ENCODE peak calls at places on chromosomes 3 and 15, in four cellular contexts. D is body of pancreas, P is stomach, F is IMR-90. S is an unnamed sample.

GRCh38 chr15:57251941-57252340 is 124.4 kb upstream of the CGNL1 start:
- DNase-seq in F (peak), P (no peak), D (no peak), S (no peak)

GRCh38 chr3:142445816-142446254 is 2.0 kb downstream of the XRN1 start:
- DNase-seq in D (no peak), P (no peak), F (peak), S (no peak)

GRCh38 chr3:197394464-197395321 is 96.3 kb upstream of the DLG1 start:
- DNase-seq in P (peak), F (peak), D (no peak), S (peak)

GRCh38 chr15:35606345-35606744 is 60.4 kb upstream of the DPH6 start:
- DNase-seq in D (no peak), F (no peak), P (no peak), S (no peak)

GRCh38 chr3:156825795-156826143 is 384 bp upstream of the LEKR1 start:
- DNase-seq in D (no peak), F (no peak), P (no peak), S (no peak)

GRCh38 chr3:72482589-72483249 is 365.5 kb downstream of the SHQ1 start:
- DNase-seq in F (peak), D (peak), P (peak), S (peak)

GRCh38 chr15:77097921-77098320 is 27.0 kb upstream of the TSPAN3 start:
- DNase-seq in P (no peak), F (no peak), D (no peak), S (no peak)

GRCh38 chr3:58719684-58720083 is 53.1 kb upstream of the FAM3D start:
- DNase-seq in D (no peak), P (no peak), F (no peak), S (no peak)

GRCh38 chr3:133574260-133574881 is 885 bp downstream of the CDV3 start:
- DNase-seq in P (peak), D (peak), F (peak), S (no peak)

GRCh38 chr3:16151109-16151508 is 23.4 kb upstream of the GALNT15 start:
- DNase-seq in F (peak), D (peak), P (no peak), S (no peak)

GRCh38 chr3:142086581-142087090 is 62.7 kb downstream of the TFDP2 start:
- DNase-seq in F (no peak), P (no peak), D (no peak), S (no peak)

GRCh38 chr15:70775160-70775559 is 11.8 kb upstream of the UACA start:
- DNase-seq in F (peak), P (no peak), D (no peak), S (peak)

GRCh38 chr3:117495620-117496019 is 786.0 kb downstream of the TUSC7 start:
- DNase-seq in D (no peak), P (no peak), F (peak), S (no peak)

GRCh38 chr15:27576576-27576975 is 522.5 kb downstream of the OCA2 start:
- DNase-seq in P (no peak), F (no peak), D (no peak), S (no peak)

GRCh38 chr3:156681003-156681402 is 6.6 kb downstream of the TIPARP start:
- DNase-seq in P (peak), D (peak), F (peak), S (no peak)

GRCh38 chr3:52712291-52713212 is 6.6 kb downstream of the SPCS1 start:
- DNase-seq in F (no peak), P (no peak), D (no peak), S (no peak)

GRCh38 chr3:106359692-106360091 is 490.9 kb upstream of the CBLB start:
- DNase-seq in D (no peak), P (no peak), F (no peak), S (no peak)

GRCh38 chr15:66935121-66935520 is 130.3 kb upstream of the SMAD3 start:
- DNase-seq in P (no peak), D (no peak), F (no peak), S (no peak)

GRCh38 chr3:42216820-42217416 is 49.1 kb downstream of the CCK start:
- DNase-seq in D (no peak), F (peak), P (no peak), S (peak)

GRCh38 chr3:71587958-71588357 is 4.4 kb upstream of the FOXP1 start:
- DNase-seq in P (no peak), D (no peak), F (no peak), S (no peak)

GRCh38 chr3:81426826-81427565 is 334.4 kb downstream of the GBE1 start:
- DNase-seq in D (no peak), P (no peak), F (no peak), S (no peak)

GRCh38 chr3:123668906-123669305 is 84.1 kb upstream of the HACD2 start:
- DNase-seq in D (no peak), P (no peak), F (no peak), S (no peak)

GRCh38 chr3:184970186-184970585 is 158.2 kb downstream of the VPS8 start:
- DNase-seq in P (no peak), F (no peak), D (no peak), S (no peak)

GRCh38 chr3:126208618-126209256 is 28.4 kb upstream of the ALDH1L1 start:
- DNase-seq in P (peak), F (peak), D (peak), S (peak)

GRCh38 chr3:99505646-99506269 is 132.6 kb upstream of the COL8A1 start:
- DNase-seq in D (no peak), F (peak), P (no peak), S (peak)

GRCh38 chr3:128492353-128493220 is at the start of gene GATA2:
- DNase-seq in P (no peak), D (peak), F (no peak), S (no peak)

GRCh38 chr3:99640214-99640851 is 1.9 kb downstream of the COL8A1 start:
- DNase-seq in D (no peak), F (peak), P (no peak), S (no peak)

GRCh38 chr15:66702770-66703539 is 919 bp downstream of the SMAD6 start:
- DNase-seq in P (peak), F (no peak), D (peak), S (no peak)

GRCh38 chr3:60956729-60957128 is 294.5 kb downstream of the FHIT start:
- DNase-seq in F (no peak), P (no peak), D (no peak), S (no peak)

GRCh38 chr3:24137354-24137753 is 192.3 kb downstream of the NR1D2 start:
- DNase-seq in D (no peak), P (no peak), F (no peak), S (no peak)

GRCh38 chr3:16427309-16427965 is 86.1 kb downstream of the RFTN1 start:
- DNase-seq in P (no peak), D (no peak), F (peak), S (peak)

GRCh38 chr15:51751687-51752683 is 588 bp downstream of the TMOD2 start:
- DNase-seq in D (peak), F (peak), P (peak), S (peak)

GRCh38 chr15:42090375-42090774 is 4.0 kb downstream of the PLA2G4D start:
- DNase-seq in P (peak), F (no peak), D (no peak), S (no peak)

GRCh38 chr3:45462522-45463262 is 74.3 kb downstream of the LARS2 start:
- DNase-seq in D (no peak), P (no peak), F (peak), S (no peak)

GRCh38 chr15:74445816-74446763 is 12.3 kb upstream of the SEMA7A start:
- DNase-seq in D (no peak), P (no peak), F (no peak), S (no peak)

GRCh38 chr3:49654955-49655556 is 19.1 kb upstream of the APEH start:
- DNase-seq in P (peak), F (no peak), D (no peak), S (no peak)

GRCh38 chr3:54243262-54243931 is 121.0 kb downstream of the CACNA2D3 start:
- DNase-seq in D (no peak), F (no peak), P (peak), S (peak)

GRCh38 chr3:127233371-127233770 is 40.4 kb downstream of the PRR23E start:
- DNase-seq in P (no peak), D (no peak), F (no peak), S (no peak)

GRCh38 chr15:25481208-25481862 is 42.5 kb upstream of the UBE3A start:
- DNase-seq in F (no peak), D (no peak), P (no peak), S (no peak)

GRCh38 chr3:72033709-72034428 is 248.9 kb upstream of the PROK2 start:
- DNase-seq in P (no peak), D (no peak), F (no peak), S (no peak)

GRCh38 chr3:10074666-10075065 is 33.4 kb downstream of the FANCD2OS start:
- DNase-seq in F (peak), D (no peak), P (no peak), S (peak)
- TF ChIP-seq POLR2A in F (no peak), D (no peak), P (no peak), S (no peak)

DNA sequence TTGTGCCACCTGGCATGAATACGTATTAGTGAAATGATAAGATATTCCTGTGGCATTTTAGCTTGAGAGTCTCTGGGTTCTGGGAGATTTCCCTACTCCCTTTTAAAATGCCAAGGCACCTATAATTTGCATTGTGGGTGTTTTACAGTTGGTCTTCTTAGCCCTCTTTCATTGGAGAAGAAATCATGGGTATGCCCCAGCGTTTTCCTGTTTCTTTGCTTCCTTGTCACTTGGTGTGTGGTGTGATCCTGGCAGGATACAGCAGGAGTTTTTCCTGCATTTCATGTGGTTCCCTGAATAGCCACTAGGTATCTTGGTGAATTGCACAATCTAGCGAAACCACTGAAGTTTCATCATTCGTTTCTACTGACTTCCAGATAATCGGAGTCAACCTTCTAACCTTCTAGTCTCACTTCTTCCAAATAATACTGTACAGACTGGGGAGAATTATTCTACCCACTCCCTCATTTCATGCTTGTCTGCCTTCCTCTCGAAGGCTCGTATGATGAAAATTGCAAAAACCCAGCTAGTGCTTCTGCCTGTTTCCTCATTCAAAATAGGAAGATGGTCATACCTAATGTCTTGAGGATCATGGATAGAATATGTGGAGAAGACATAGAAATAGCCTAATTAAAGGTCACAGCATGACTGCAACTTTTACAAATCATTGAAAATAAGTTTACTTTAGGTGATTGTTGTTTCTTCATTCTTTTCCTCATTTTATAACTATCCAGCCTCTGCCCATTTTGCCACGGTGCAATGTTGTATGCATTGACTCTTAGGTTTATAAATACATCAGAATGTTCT is 2.7 kb downstream of the BHLHE40 start:
- DNase-seq in P (no peak), F (peak), D (peak), S (no peak)
- TF ChIP-seq POLR2A in P (no peak), F (peak), D (peak), S (no peak)

GRCh38 chr15:30992073-30992363 is 590 bp upstream of the MTMR10 start:
- DNase-seq in D (no peak), F (no peak), P (no peak), S (no peak)

GRCh38 chr15:30990036-30990435 is 1.4 kb downstream of the MTMR10 start:
- DNase-seq in P (no peak), F (no peak), D (no peak), S (no peak)

GRCh38 chr15:30992465-30992864 is 1.0 kb upstream of the MTMR10 start:
- DNase-seq in P (no peak), D (no peak), F (no peak), S (no peak)

GRCh38 chr15:30990451-30991300 is 752 bp downstream of the MTMR10 start:
- DNase-seq in P (no peak), D (no peak), F (peak), S (no peak)

DNA sequence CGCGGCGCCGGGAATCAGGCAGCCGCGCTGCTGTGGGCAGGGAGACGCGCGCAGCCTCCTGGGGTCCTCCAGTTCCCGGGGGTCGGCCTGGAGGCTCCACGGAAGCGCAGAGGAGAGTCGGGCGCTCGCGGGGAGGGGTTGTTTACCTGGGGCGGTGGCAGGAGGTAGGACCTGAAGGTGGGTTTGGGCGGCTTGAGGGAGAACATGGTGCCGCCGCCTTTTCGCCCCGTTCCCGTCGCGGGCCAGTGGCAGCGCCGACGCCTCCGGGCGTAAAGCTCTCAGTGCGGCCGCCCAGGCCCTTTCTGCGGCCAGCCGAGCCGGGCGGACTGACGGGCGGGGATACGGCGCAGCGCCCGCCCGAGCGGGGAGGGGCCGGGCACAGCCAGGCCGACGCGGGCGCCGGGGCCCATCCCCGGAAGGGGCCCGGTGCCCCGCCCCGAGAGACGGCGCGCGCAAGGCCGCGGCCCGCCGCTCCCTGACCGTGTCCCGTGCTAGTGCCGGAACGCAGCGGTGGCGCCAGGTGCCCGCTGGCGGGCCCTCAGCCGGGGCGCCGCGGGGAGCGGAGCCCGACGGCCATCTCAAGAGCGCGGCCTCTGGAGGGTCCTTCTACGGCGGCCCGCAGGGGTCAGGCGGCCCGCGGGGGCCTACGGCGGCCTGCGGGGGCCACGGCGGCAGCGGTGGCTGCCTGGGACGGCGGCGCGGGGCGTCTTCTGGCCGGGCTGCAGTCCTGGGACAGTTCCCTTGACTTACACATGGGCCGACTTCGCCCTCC is at the start of gene MTMR10:
- DNase-seq in P (peak), F (peak), D (peak), S (peak)
- TF ChIP-seq POLR2A in P (no peak), F (peak), D (peak), S (peak)

DNA sequence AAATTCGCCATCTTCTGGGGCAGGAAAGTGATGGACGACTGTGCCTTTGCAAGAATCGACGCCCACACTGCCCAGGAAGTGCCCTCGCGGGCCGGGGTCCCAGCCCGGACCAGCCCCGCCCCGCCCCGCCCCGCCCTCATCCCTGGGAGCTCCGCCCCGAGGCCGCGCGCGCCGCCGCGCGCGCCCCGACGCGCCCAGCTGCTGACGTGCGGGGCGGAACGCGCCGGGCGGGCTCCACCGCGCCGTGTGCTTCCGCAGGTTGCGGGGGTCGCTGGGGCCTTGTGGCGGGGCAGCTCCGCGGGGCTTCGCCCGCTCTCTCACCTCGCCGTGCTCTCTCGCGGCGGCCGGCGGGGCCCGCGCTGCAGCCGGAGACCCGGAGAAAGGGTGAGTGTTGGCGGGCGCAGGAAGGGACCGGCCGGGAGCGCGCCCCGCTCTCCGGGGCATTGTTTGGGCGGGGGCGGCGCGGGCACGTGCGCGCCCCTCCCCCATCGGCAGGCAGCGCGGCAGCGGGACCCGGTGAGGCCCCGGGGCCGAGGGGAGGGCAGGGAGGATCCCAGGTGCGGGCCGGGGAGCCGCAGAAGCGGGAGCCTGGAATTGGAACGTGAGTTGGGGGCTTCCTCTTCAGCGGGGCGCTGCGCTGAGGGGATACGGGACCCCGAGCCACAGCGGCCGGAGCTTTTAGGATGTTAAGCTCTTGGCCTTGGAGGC is at the start of gene YEATS2:
- DNase-seq in F (peak), D (peak), P (peak), S (peak)
- TF ChIP-seq POLR2A in F (peak), D (peak), P (no peak), S (peak)

S was measured in H54.